ENCODE peak calls at places on chromosome 2, in six cellular contexts. Q, P, N, C, Y and G are unnamed samples.
A peak's percentile ranks its signal among the peaks of the same experiment; 100 is the strongest.

GRCh38 chr2:146597291-146597690 is 1247.5 kb upstream of the ACVR2A start:
- DNase-seq in Q (no peak), P (no peak), N (no peak), C (no peak), Y (no peak), G (no peak)

GRCh38 chr2:109290887-109291675 is 162.1 kb downstream of the SH3RF3 start:
- DNase-seq in Q (no peak), P (no peak), N (no peak), C (peak; percentile 26), Y (no peak), G (no peak)

GRCh38 chr2:24409700-24410556 is 49.6 kb upstream of the ITSN2 start:
- DNase-seq in Q (peak; percentile 83), P (peak; percentile 12), N (peak; percentile 29), C (peak; percentile 68), Y (peak; percentile 81), G (peak; percentile 52)

GRCh38 chr2:71833855-71834554 is 313.7 kb downstream of the CYP26B1 start:
- DNase-seq in Q (peak; percentile 69), P (no peak), N (no peak), C (no peak), Y (no peak), G (no peak)

GRCh38 chr2:11695576-11695975 is 25.6 kb upstream of the NTSR2 start:
- DNase-seq in Q (no peak), P (no peak), N (no peak), C (no peak), Y (no peak), G (no peak)

GRCh38 chr2:42567389-42567788 is 1.0 kb upstream of the MTA3 start:
- DNase-seq in Q (peak; percentile 53), P (no peak), N (no peak), C (no peak), Y (peak; percentile 51), G (no peak)

GRCh38 chr2:237435844-237436590 is 22.1 kb upstream of the COL6A3 start:
- DNase-seq in Q (peak; percentile 93), P (no peak), N (no peak), C (no peak), Y (no peak), G (no peak)

GRCh38 chr2:240166761-240167587 is 26.5 kb upstream of the OTOS start:
- DNase-seq in Q (no peak), P (no peak), N (no peak), C (no peak), Y (no peak), G (no peak)

GRCh38 chr2:96927420-96928171 is 57.7 kb upstream of the SEMA4C start:
- DNase-seq in Q (peak; percentile 17), P (no peak), N (no peak), C (no peak), Y (no peak), G (no peak)

GRCh38 chr2:69597105-69597504 is 46.4 kb downstream of the AAK1 start:
- DNase-seq in Q (no peak), P (no peak), N (no peak), C (no peak), Y (no peak), G (no peak)

GRCh38 chr2:113407446-113408099 is 29.9 kb upstream of the ZNG1B start:
- DNase-seq in Q (peak; percentile 4), P (no peak), N (no peak), C (no peak), Y (peak; percentile 46), G (no peak)

GRCh38 chr2:46956981-46957531 is 41.5 kb upstream of the MCFD2 start:
- DNase-seq in Q (no peak), P (no peak), N (no peak), C (no peak), Y (no peak), G (no peak)

GRCh38 chr2:96839875-96840850 is 3.7 kb downstream of the ANKRD23 start:
- DNase-seq in Q (no peak), P (no peak), N (no peak), C (no peak), Y (no peak), G (no peak)

GRCh38 chr2:127762441-127762840 is 48.5 kb downstream of the WDR33 start:
- DNase-seq in Q (no peak), P (no peak), N (no peak), C (no peak), Y (no peak), G (no peak)

GRCh38 chr2:9809448-9810088 is 33.7 kb upstream of the TAF1B start:
- DNase-seq in Q (no peak), P (no peak), N (no peak), C (no peak), Y (no peak), G (no peak)

GRCh38 chr2:179238027-179238426 is 26.6 kb downstream of the SESTD1 start:
- DNase-seq in Q (no peak), P (no peak), N (no peak), C (no peak), Y (no peak), G (no peak)

GRCh38 chr2:97910403-97911209 is 85.1 kb downstream of the TMEM131 start:
- DNase-seq in Q (no peak), P (no peak), N (no peak), C (no peak), Y (no peak), G (no peak)

GRCh38 chr2:152448621-152449020 is 113.6 kb downstream of the FMNL2 start:
- DNase-seq in Q (no peak), P (no peak), N (no peak), C (no peak), Y (no peak), G (no peak)

GRCh38 chr2:11993749-11994148 is 247.3 kb downstream of the LPIN1 start:
- DNase-seq in Q (no peak), P (no peak), N (no peak), C (no peak), Y (no peak), G (no peak)

GRCh38 chr2:29335391-29335790 is 220.2 kb downstream of the CLIP4 start:
- DNase-seq in Q (no peak), P (no peak), N (no peak), C (no peak), Y (no peak), G (no peak)

GRCh38 chr2:119431155-119431975 is at the start of gene TMEM37:
- DNase-seq in Q (peak; percentile 91), P (no peak), N (peak; percentile 71), C (peak; percentile 52), Y (peak; percentile 71), G (no peak)

GRCh38 chr2:240786871-240787311 is 33.1 kb downstream of the KIF1A start:
- DNase-seq in Q (no peak), P (no peak), N (peak; percentile 4), C (no peak), Y (no peak), G (no peak)

GRCh38 chr2:110149330-110150220 is 34.0 kb upstream of the MALL start:
- DNase-seq in Q (peak; percentile 81), P (no peak), N (no peak), C (peak; percentile 95), Y (no peak), G (no peak)

GRCh38 chr2:240255811-240256703 is 115.6 kb upstream of the OTOS start:
- DNase-seq in Q (no peak), P (no peak), N (no peak), C (no peak), Y (no peak), G (no peak)

GRCh38 chr2:138877421-138877820 is 97.2 kb upstream of the NXPH2 start:
- DNase-seq in Q (no peak), P (no peak), N (no peak), C (no peak), Y (no peak), G (no peak)

GRCh38 chr2:101806123-101806522 is 108.6 kb downstream of the MAP4K4 start:
- DNase-seq in Q (peak; percentile 81), P (no peak), N (no peak), C (peak; percentile 83), Y (peak; percentile 49), G (no peak)

GRCh38 chr2:205895981-205896655 is 189.9 kb downstream of the INO80D start:
- DNase-seq in Q (no peak), P (no peak), N (peak; percentile 30), C (no peak), Y (no peak), G (no peak)

GRCh38 chr2:203070615-203071547 is 56.2 kb downstream of the NBEAL1 start:
- DNase-seq in Q (no peak), P (no peak), N (no peak), C (no peak), Y (no peak), G (no peak)

GRCh38 chr2:20120569-20121416 is 69.4 kb upstream of the LAPTM4A start:
- DNase-seq in Q (no peak), P (no peak), N (no peak), C (no peak), Y (no peak), G (no peak)

GRCh38 chr2:218028189-218028495 is 25.3 kb upstream of the TNS1 start:
- DNase-seq in Q (no peak), P (no peak), N (no peak), C (no peak), Y (no peak), G (no peak)